ENCODE peak calls at places on chromosomes 1 and 21, in eight cellular contexts. One of them, this sample, is unnamed.
A peak's percentile ranks its signal among the peaks of the same experiment; 100 is the strongest.

GRCh38 chr21:23977971-23978370 is 1629.3 kb downstream of the MRPL39 start:
- DNase-seq in iPS DF 6.9: no peak
- DNase-seq in AG04450: no peak
- DNase-seq in tibial artery: no peak
- DNase-seq in fibroblast of villous mesenchyme: no peak
- DNase-seq in HL-60: peak; percentile 21
- DNase-seq in fibroblast of the aortic adventitia: no peak
- DNase-seq in GM23338: no peak
- DNase-seq in this sample: peak; percentile 6

GRCh38 chr1:32362474-32363313 is at the start of the genes FAM229A and TSSK3:
- DNase-seq in iPS DF 6.9: no peak
- DNase-seq in tibial artery: no peak
- DNase-seq in fibroblast of the aortic adventitia: no peak
- DNase-seq in HL-60: no peak
- DNase-seq in AG04450: no peak
- DNase-seq in GM23338: no peak
- DNase-seq in fibroblast of villous mesenchyme: no peak
- DNase-seq in this sample: no peak

GRCh38 chr1:221994274-221994698 is 252.4 kb upstream of the DUSP10 start:
- DNase-seq in fibroblast of the aortic adventitia: peak; percentile 47
- DNase-seq in iPS DF 6.9: no peak
- DNase-seq in tibial artery: no peak
- DNase-seq in AG04450: no peak
- DNase-seq in HL-60: no peak
- DNase-seq in GM23338: no peak
- DNase-seq in fibroblast of villous mesenchyme: no peak
- DNase-seq in this sample: peak; percentile 37

GRCh38 chr1:196372896-196373536 is 235.2 kb downstream of the KCNT2 start:
- DNase-seq in fibroblast of villous mesenchyme: peak; percentile 32
- DNase-seq in AG04450: no peak
- DNase-seq in HL-60: peak; percentile 8
- DNase-seq in iPS DF 6.9: no peak
- DNase-seq in tibial artery: no peak
- DNase-seq in fibroblast of the aortic adventitia: peak; percentile 60
- DNase-seq in GM23338: peak; percentile 59
- DNase-seq in this sample: peak; percentile 69

GRCh38 chr1:212478467-212479025 is 45.8 kb downstream of the NENF start:
- DNase-seq in fibroblast of villous mesenchyme: no peak
- DNase-seq in HL-60: no peak
- DNase-seq in tibial artery: peak; percentile 60
- DNase-seq in iPS DF 6.9: no peak
- DNase-seq in fibroblast of the aortic adventitia: no peak
- DNase-seq in GM23338: no peak
- DNase-seq in AG04450: no peak
- DNase-seq in this sample: no peak

GRCh38 chr1:207903767-207904166 is 7.2 kb downstream of the CD34 start:
- DNase-seq in tibial artery: no peak
- DNase-seq in GM23338: no peak
- DNase-seq in AG04450: no peak
- DNase-seq in fibroblast of the aortic adventitia: no peak
- DNase-seq in HL-60: no peak
- DNase-seq in fibroblast of villous mesenchyme: peak; percentile 9
- DNase-seq in iPS DF 6.9: no peak
- DNase-seq in this sample: peak; percentile 18

GRCh38 chr1:25103180-25103790 is 129.0 kb downstream of the SYF2 start:
- DNase-seq in fibroblast of the aortic adventitia: no peak
- DNase-seq in tibial artery: no peak
- DNase-seq in AG04450: no peak
- DNase-seq in GM23338: no peak
- DNase-seq in HL-60: no peak
- DNase-seq in fibroblast of villous mesenchyme: no peak
- DNase-seq in iPS DF 6.9: no peak
- DNase-seq in this sample: no peak

GRCh38 chr1:21124846-21125245 is 51.9 kb downstream of the EIF4G3 start:
- DNase-seq in iPS DF 6.9: no peak
- DNase-seq in fibroblast of villous mesenchyme: peak; percentile 91
- DNase-seq in HL-60: no peak
- DNase-seq in GM23338: no peak
- DNase-seq in fibroblast of the aortic adventitia: peak; percentile 23
- DNase-seq in AG04450: peak; percentile 29
- DNase-seq in tibial artery: no peak
- DNase-seq in this sample: peak; percentile 58

GRCh38 chr1:17648457-17649145 is 106.5 kb upstream of the ACTL8 start:
- DNase-seq in AG04450: no peak
- DNase-seq in fibroblast of villous mesenchyme: no peak
- DNase-seq in GM23338: no peak
- DNase-seq in HL-60: no peak
- DNase-seq in fibroblast of the aortic adventitia: no peak
- DNase-seq in tibial artery: peak; percentile 89
- DNase-seq in iPS DF 6.9: no peak
- DNase-seq in this sample: no peak

GRCh38 chr21:42654913-42655796 is 1.7 kb downstream of the PDE9A start:
- DNase-seq in fibroblast of the aortic adventitia: no peak
- DNase-seq in HL-60: no peak
- DNase-seq in AG04450: no peak
- DNase-seq in iPS DF 6.9: no peak
- DNase-seq in tibial artery: no peak
- DNase-seq in fibroblast of villous mesenchyme: no peak
- DNase-seq in GM23338: no peak
- DNase-seq in this sample: no peak

GRCh38 chr21:42439284-42440186 is 35.8 kb downstream of the UBASH3A start:
- DNase-seq in GM23338: no peak
- DNase-seq in fibroblast of the aortic adventitia: no peak
- DNase-seq in fibroblast of villous mesenchyme: no peak
- DNase-seq in tibial artery: no peak
- DNase-seq in AG04450: no peak
- DNase-seq in HL-60: no peak
- DNase-seq in iPS DF 6.9: no peak
- DNase-seq in this sample: no peak

GRCh38 chr1:219296916-219297315 is 123.2 kb downstream of the LYPLAL1 start:
- DNase-seq in fibroblast of the aortic adventitia: peak; percentile 73
- DNase-seq in HL-60: no peak
- DNase-seq in GM23338: no peak
- DNase-seq in iPS DF 6.9: no peak
- DNase-seq in fibroblast of villous mesenchyme: no peak
- DNase-seq in tibial artery: no peak
- DNase-seq in AG04450: no peak
- DNase-seq in this sample: peak; percentile 46

GRCh38 chr1:145740269-145740668 is 21.0 kb downstream of the CD160 start:
- DNase-seq in tibial artery: no peak
- DNase-seq in AG04450: peak; percentile 78
- DNase-seq in fibroblast of villous mesenchyme: peak; percentile 94
- DNase-seq in HL-60: no peak
- DNase-seq in fibroblast of the aortic adventitia: peak; percentile 86
- DNase-seq in iPS DF 6.9: no peak
- DNase-seq in GM23338: no peak
- DNase-seq in this sample: peak; percentile 93

GRCh38 chr1:17098440-17099317 is 20.6 kb downstream of the PADI2 start:
- DNase-seq in HL-60: no peak
- DNase-seq in fibroblast of villous mesenchyme: no peak
- DNase-seq in AG04450: no peak
- DNase-seq in tibial artery: no peak
- DNase-seq in GM23338: no peak
- DNase-seq in iPS DF 6.9: no peak
- DNase-seq in fibroblast of the aortic adventitia: peak; percentile 8
- DNase-seq in this sample: peak; percentile 16

GRCh38 chr1:29974345-29974744 is 738.0 kb downstream of the PTPRU start:
- DNase-seq in GM23338: peak; percentile 91
- DNase-seq in tibial artery: no peak
- DNase-seq in AG04450: peak; percentile 73
- DNase-seq in fibroblast of villous mesenchyme: peak; percentile 46
- DNase-seq in fibroblast of the aortic adventitia: peak; percentile 77
- DNase-seq in iPS DF 6.9: peak; percentile 57
- DNase-seq in HL-60: no peak
- DNase-seq in this sample: peak; percentile 55

GRCh38 chr21:18252686-18253085 is 8.1 kb downstream of the CHODL start:
- DNase-seq in fibroblast of the aortic adventitia: no peak
- DNase-seq in tibial artery: no peak
- DNase-seq in HL-60: no peak
- DNase-seq in AG04450: no peak
- DNase-seq in fibroblast of villous mesenchyme: no peak
- DNase-seq in GM23338: no peak
- DNase-seq in iPS DF 6.9: no peak
- DNase-seq in this sample: no peak

GRCh38 chr21:28459193-28459592 is 533.5 kb downstream of the LTN1 start:
- DNase-seq in tibial artery: no peak
- DNase-seq in HL-60: no peak
- DNase-seq in fibroblast of the aortic adventitia: peak; percentile 43
- DNase-seq in AG04450: no peak
- DNase-seq in fibroblast of villous mesenchyme: peak; percentile 12
- DNase-seq in iPS DF 6.9: no peak
- DNase-seq in GM23338: no peak
- DNase-seq in this sample: no peak

GRCh38 chr1:159211331-159212136 is 6.9 kb downstream of the ACKR1 start:
- DNase-seq in fibroblast of the aortic adventitia: peak; percentile 31
- DNase-seq in tibial artery: no peak
- DNase-seq in GM23338: peak; percentile 92
- DNase-seq in iPS DF 6.9: no peak
- DNase-seq in HL-60: no peak
- DNase-seq in AG04450: no peak
- DNase-seq in fibroblast of villous mesenchyme: peak; percentile 10
- DNase-seq in this sample: peak; percentile 39

GRCh38 chr1:10679521-10680220 is 116.8 kb downstream of the CASZ1 start:
- DNase-seq in GM23338: peak; percentile 98
- DNase-seq in HL-60: no peak
- DNase-seq in fibroblast of the aortic adventitia: peak; percentile 48
- DNase-seq in tibial artery: no peak
- DNase-seq in iPS DF 6.9: peak; percentile 75
- DNase-seq in AG04450: peak; percentile 11
- DNase-seq in fibroblast of villous mesenchyme: peak; percentile 72
- DNase-seq in this sample: peak; percentile 69

GRCh38 chr1:8026976-8027747 is 1.1 kb upstream of the ERRFI1 start:
- DNase-seq in HL-60: no peak
- DNase-seq in AG04450: no peak
- DNase-seq in tibial artery: peak; percentile 82
- DNase-seq in iPS DF 6.9: no peak
- DNase-seq in fibroblast of villous mesenchyme: peak; percentile 94
- DNase-seq in fibroblast of the aortic adventitia: peak; percentile 62
- DNase-seq in GM23338: peak; percentile 55
- DNase-seq in this sample: peak; percentile 60

GRCh38 chr1:5312870-5313269 is 658.5 kb downstream of the AJAP1 start:
- DNase-seq in tibial artery: no peak
- DNase-seq in HL-60: no peak
- DNase-seq in GM23338: no peak
- DNase-seq in fibroblast of villous mesenchyme: no peak
- DNase-seq in iPS DF 6.9: no peak
- DNase-seq in AG04450: no peak
- DNase-seq in fibroblast of the aortic adventitia: no peak
- DNase-seq in this sample: no peak

GRCh38 chr1:96416111-96416595 is 305.4 kb upstream of the PTBP2 start:
- DNase-seq in iPS DF 6.9: no peak
- DNase-seq in fibroblast of villous mesenchyme: peak; percentile 91
- DNase-seq in tibial artery: peak; percentile 72
- DNase-seq in fibroblast of the aortic adventitia: peak; percentile 100
- DNase-seq in GM23338: no peak
- DNase-seq in AG04450: peak; percentile 95
- DNase-seq in HL-60: no peak
- DNase-seq in this sample: peak; percentile 88

DNA sequence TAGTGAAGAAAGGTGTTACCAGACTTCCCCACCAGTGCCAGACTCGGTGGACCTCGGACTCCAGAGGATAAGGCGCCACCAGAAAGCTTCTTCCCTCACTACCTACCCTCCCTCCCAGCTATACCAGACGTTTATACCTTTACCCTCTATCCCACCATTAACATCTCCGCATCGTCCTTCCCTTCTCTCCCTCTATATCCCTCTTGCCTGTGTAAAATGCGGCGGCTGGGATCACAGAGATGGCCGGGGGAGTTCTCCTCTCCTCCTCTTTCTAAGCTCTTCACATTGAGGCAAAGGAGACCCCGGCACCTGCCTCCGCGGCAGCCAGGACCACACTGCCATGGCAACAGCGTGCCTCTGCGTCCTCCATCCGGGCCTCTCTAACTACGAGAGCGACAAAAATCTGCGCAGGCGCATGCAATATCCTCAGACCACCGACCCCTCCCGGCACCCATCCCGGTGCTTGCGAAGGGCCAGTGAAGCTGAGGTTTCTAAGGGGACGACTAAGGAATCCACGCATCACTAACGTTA is at the start of gene CCDC181:
- DNase-seq in fibroblast of villous mesenchyme: peak; percentile 13
- DNase-seq in AG04450: peak; percentile 3
- DNase-seq in tibial artery: no peak
- DNase-seq in GM23338: peak; percentile 97
- DNase-seq in fibroblast of the aortic adventitia: peak; percentile 42
- DNase-seq in iPS DF 6.9: peak; percentile 79
- DNase-seq in HL-60: no peak
- DNase-seq in this sample: peak; percentile 75
- H3K4me3 ChIP-seq in fibroblast of villous mesenchyme: peak within 1 kb of the TSS; percentile 53
- H3K4me3 ChIP-seq in AG04450: peak within 1 kb of the TSS; percentile 58
- H3K4me3 ChIP-seq in tibial artery: peak within 1 kb of the TSS; percentile 51
- H3K4me3 ChIP-seq in GM23338: peak within 1 kb of the TSS; percentile 59
- H3K4me3 ChIP-seq in fibroblast of the aortic adventitia: peak within 1 kb of the TSS; percentile 68
- H3K4me3 ChIP-seq in iPS DF 6.9: peak within 1 kb of the TSS; percentile 61
- H3K4me3 ChIP-seq in HL-60: no peak within 1 kb of the TSS
- H3K4me3 ChIP-seq in this sample: peak within 1 kb of the TSS; percentile 58

DNA sequence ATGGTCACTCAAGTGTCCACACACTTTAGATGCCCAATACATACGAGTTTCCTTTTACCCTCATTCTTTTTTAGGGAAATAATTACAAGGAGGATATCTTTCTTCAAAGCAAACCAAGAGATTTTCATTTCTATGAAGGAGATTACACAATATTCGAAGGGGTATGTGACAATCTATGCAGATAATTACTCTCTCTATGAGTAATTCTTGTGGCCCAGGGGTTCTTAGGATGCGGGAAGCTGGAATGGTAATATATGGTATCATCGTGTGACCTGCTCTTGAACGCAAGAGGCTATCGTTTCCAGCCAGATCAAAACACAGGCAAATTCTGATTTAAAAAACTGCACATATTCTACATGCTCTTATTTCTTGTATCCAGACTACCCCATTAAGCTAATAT is 14.6 kb downstream of the DSCAM start:
- DNase-seq in iPS DF 6.9: no peak
- DNase-seq in GM23338: no peak
- DNase-seq in fibroblast of the aortic adventitia: no peak
- DNase-seq in tibial artery: no peak
- DNase-seq in HL-60: no peak
- DNase-seq in fibroblast of villous mesenchyme: no peak
- DNase-seq in AG04450: no peak
- DNase-seq in this sample: no peak
- H3K4me3 ChIP-seq in iPS DF 6.9: no peak overlapping the region
- H3K4me3 ChIP-seq in GM23338: no peak overlapping the region
- H3K4me3 ChIP-seq in fibroblast of the aortic adventitia: no peak overlapping the region
- H3K4me3 ChIP-seq in tibial artery: no peak overlapping the region
- H3K4me3 ChIP-seq in HL-60: no peak overlapping the region
- H3K4me3 ChIP-seq in fibroblast of villous mesenchyme: no peak overlapping the region
- H3K4me3 ChIP-seq in AG04450: no peak overlapping the region
- H3K4me3 ChIP-seq in this sample: no peak overlapping the region

GRCh38 chr1:156122086-156122485 is 7.6 kb downstream of the LMNA start:
- DNase-seq in fibroblast of villous mesenchyme: no peak
- DNase-seq in tibial artery: no peak
- DNase-seq in HL-60: no peak
- DNase-seq in iPS DF 6.9: no peak
- DNase-seq in AG04450: no peak
- DNase-seq in GM23338: no peak
- DNase-seq in fibroblast of the aortic adventitia: no peak
- DNase-seq in this sample: no peak
- H3K4me3 ChIP-seq in fibroblast of villous mesenchyme: peak overlapping the region; percentile 22
- H3K4me3 ChIP-seq in tibial artery: peak overlapping the region; percentile 78
- H3K4me3 ChIP-seq in HL-60: no peak overlapping the region
- H3K4me3 ChIP-seq in iPS DF 6.9: no peak overlapping the region
- H3K4me3 ChIP-seq in AG04450: peak overlapping the region; percentile 52
- H3K4me3 ChIP-seq in GM23338: no peak overlapping the region
- H3K4me3 ChIP-seq in fibroblast of the aortic adventitia: peak overlapping the region; percentile 66
- H3K4me3 ChIP-seq in this sample: peak overlapping the region; percentile 36

GRCh38 chr1:150808134-150808533 is at the start of gene CTSK:
- DNase-seq in fibroblast of the aortic adventitia: peak; percentile 71
- DNase-seq in iPS DF 6.9: no peak
- DNase-seq in AG04450: no peak
- DNase-seq in GM23338: peak; percentile 21
- DNase-seq in tibial artery: peak; percentile 69
- DNase-seq in fibroblast of villous mesenchyme: peak; percentile 39
- DNase-seq in HL-60: no peak
- DNase-seq in this sample: peak; percentile 32
- H3K4me3 ChIP-seq in fibroblast of the aortic adventitia: peak within 1 kb of the TSS; percentile 66
- H3K4me3 ChIP-seq in iPS DF 6.9: no peak within 1 kb of the TSS
- H3K4me3 ChIP-seq in AG04450: peak within 1 kb of the TSS; percentile 29
- H3K4me3 ChIP-seq in GM23338: no peak within 1 kb of the TSS
- H3K4me3 ChIP-seq in tibial artery: peak within 1 kb of the TSS; percentile 45
- H3K4me3 ChIP-seq in fibroblast of villous mesenchyme: peak within 1 kb of the TSS; percentile 51
- H3K4me3 ChIP-seq in HL-60: no peak within 1 kb of the TSS
- H3K4me3 ChIP-seq in this sample: peak within 1 kb of the TSS; percentile 39

This sample was measured in choroid plexus epithelial cell.